ENCODE peak calls at places on chromosome 22, in four cellular contexts. M is GM23248, E is upper lobe of right lung, V is IMR-90. Z is an unnamed sample.

GRCh38 chr22:44648821-44649566 is 53.0 kb upstream of the PRR5 start:
- DNase-seq in V (peak), E (peak), M (peak), Z (peak)

GRCh38 chr22:38098410-38099249 is 11.9 kb downstream of the BAIAP2L2 start:
- DNase-seq in E (no peak), M (peak), V (peak), Z (no peak)

GRCh38 chr22:27913162-27913741 is 5.8 kb downstream of the PITPNB start:
- DNase-seq in V (peak), M (no peak), E (no peak), Z (peak)

GRCh38 chr22:30048711-30049110 is 31.6 kb upstream of the HORMAD2 start:
- DNase-seq in M (no peak), E (no peak), V (peak), Z (no peak)

GRCh38 chr22:37802310-37803194 is 5.2 kb upstream of the GCAT start:
- DNase-seq in V (peak), E (peak), M (peak), Z (peak)

GRCh38 chr22:39493759-39494158 is 8.3 kb upstream of the MIEF1 start:
- DNase-seq in E (no peak), M (peak), V (peak), Z (peak)

GRCh38 chr22:41656515-41656914 is 32.2 kb downstream of the SNU13 start:
- DNase-seq in V (peak), E (no peak), M (no peak), Z (no peak)

GRCh38 chr22:32603651-32604540 is 129.3 kb downstream of the FBXO7 start:
- DNase-seq in V (no peak), M (no peak), E (no peak), Z (no peak)

GRCh38 chr22:22704156-22704946 is 59.9 kb downstream of the GGTLC2 start:
- DNase-seq in V (no peak), M (no peak), E (no peak), Z (no peak)

GRCh38 chr22:37196539-37197450 is 8.7 kb upstream of the C1QTNF6 start:
- DNase-seq in M (peak), V (peak), E (peak), Z (peak)

GRCh38 chr22:18987765-18988164 is 51.7 kb upstream of the PRODH start:
- DNase-seq in E (peak), V (no peak), M (peak), Z (no peak)

GRCh38 chr22:50107529-50107928 is 17.7 kb downstream of the MOV10L1 start:
- DNase-seq in M (no peak), E (no peak), V (no peak), Z (no peak)

GRCh38 chr22:17106785-17107546 is 14.2 kb downstream of the TMEM121B start:
- DNase-seq in M (no peak), V (no peak), E (no peak), Z (peak)

GRCh38 chr22:31393890-31394289 is 5.5 kb upstream of the DRG1 start:
- DNase-seq in V (no peak), E (no peak), M (no peak), Z (no peak)

GRCh38 chr22:29106839-29107238 is 34.0 kb downstream of the KREMEN1 start:
- DNase-seq in E (no peak), M (no peak), V (no peak), Z (no peak)

GRCh38 chr22:46679711-46680269 is 58.3 kb downstream of the CERK start:
- DNase-seq in E (no peak), M (peak), V (no peak), Z (no peak)

GRCh38 chr22:29737251-29738117 is 17.7 kb downstream of the CABP7 start:
- DNase-seq in E (peak), M (no peak), V (no peak), Z (no peak)

GRCh38 chr22:28716686-28717085 is 24.9 kb downstream of the CHEK2 start:
- DNase-seq in E (no peak), M (no peak), V (peak), Z (peak)

GRCh38 chr22:24407278-24407665 is 20.1 kb upstream of the ADORA2A start:
- DNase-seq in V (no peak), E (no peak), M (no peak), Z (peak)

GRCh38 chr22:22941831-22942510 is 54.4 kb downstream of the IGLL5 start:
- DNase-seq in V (no peak), E (peak), M (no peak), Z (no peak)

GRCh38 chr22:48594757-48595510 is 1232.7 kb downstream of the BRD1 start:
- DNase-seq in M (no peak), V (no peak), E (no peak), Z (no peak)

GRCh38 chr22:29635734-29636357 is 32.4 kb downstream of the NF2 start:
- DNase-seq in M (peak), V (peak), E (no peak), Z (peak)